ENCODE peak calls at places on chromosomes 12 and 14, in six cellular contexts. G is M059J, W is amniotic stem cell, K is lower leg skin, N is SW 1271, P is fibroblast of the conjunctiva. E is an unnamed sample.

GRCh38 chr12:47797432-47797831 is 22.3 kb downstream of the HDAC7 start:
- DNase-seq in G (no peak), W (no peak), K (no peak), N (no peak), P (no peak), E (peak)

GRCh38 chr12:132315507-132315906 is 13.9 kb downstream of the GALNT9 start:
- DNase-seq in G (no peak), W (no peak), K (no peak), N (no peak), P (no peak), E (no peak)

GRCh38 chr12:46389130-46389616 is 16.6 kb upstream of the SLC38A2 start:
- DNase-seq in G (peak), W (peak), K (peak), N (no peak), P (peak), E (no peak)

GRCh38 chr12:132286912-132287311 is 42.5 kb downstream of the GALNT9 start:
- DNase-seq in G (peak), W (no peak), K (no peak), N (peak), P (no peak), E (peak)

GRCh38 chr14:37787879-37788494 is 192.6 kb downstream of the TTC6 start:
- DNase-seq in G (no peak), W (no peak), K (no peak), N (no peak), P (no peak), E (no peak)

GRCh38 chr12:38905480-38906351 is at the start of gene CPNE8:
- DNase-seq in G (peak), W (no peak), K (peak), N (peak), P (peak), E (peak)

GRCh38 chr12:124829008-124829707 is 34.5 kb downstream of the SCARB1 start:
- DNase-seq in G (peak), W (peak), K (no peak), N (peak), P (peak), E (peak)

GRCh38 chr14:97713023-97713422 is 915.8 kb downstream of the VRK1 start:
- DNase-seq in G (peak), W (no peak), K (no peak), N (no peak), P (no peak), E (no peak)

GRCh38 chr14:77542349-77543239 is 44.0 kb upstream of the ISM2 start:
- DNase-seq in G (peak), W (no peak), K (no peak), N (no peak), P (no peak), E (no peak)

GRCh38 chr14:42110167-42110566 is 503.5 kb downstream of the LRFN5 start:
- DNase-seq in G (peak), W (no peak), K (no peak), N (peak), P (peak), E (peak)

GRCh38 chr14:68734231-68734732 is 58.6 kb downstream of the ZFP36L1 start:
- DNase-seq in G (peak), W (no peak), K (no peak), N (no peak), P (no peak), E (no peak)

E was measured in ACHN.